ENCODE peak calls at places on chromosomes 11 and 22, in four cellular contexts. O, J, T and N are unnamed samples. For H3K36me3, the result is how much of the 10 kb centered on the place peaks cover.

GRCh38 chr11:2549876-2550605 is 105.2 kb downstream of the KCNQ1 start:
- DNase-seq in O (no peak), J (peak), T (no peak), N (no peak)

GRCh38 chr11:64186205-64187165 is 514 bp downstream of the STIP1 start:
- DNase-seq in O (peak), J (no peak), T (no peak), N (no peak)

GRCh38 chr22:40243891-40244290 is 66.2 kb downstream of the TNRC6B start:
- DNase-seq in O (no peak), J (no peak), T (no peak), N (no peak)

GRCh38 chr22:19891350-19892248 is 36.9 kb upstream of the GNB1L start:
- DNase-seq in O (peak), J (no peak), T (peak), N (peak)

GRCh38 chr11:8672346-8672745 is 10.1 kb downstream of the TRIM66 start:
- DNase-seq in O (no peak), J (no peak), T (no peak), N (no peak)

GRCh38 chr11:74084796-74085541 is 76.1 kb upstream of the UCP3 start:
- DNase-seq in O (no peak), J (no peak), T (no peak), N (no peak)

GRCh38 chr11:65181569-65182257 is at the start of gene CAPN1:
- DNase-seq in O (peak), J (peak), T (peak), N (peak)

GRCh38 chr11:118998388-118998717 is 415 bp downstream of the CENATAC start:
- DNase-seq in O (no peak), J (no peak), T (no peak), N (no peak)

GRCh38 chr11:46254135-46254491 is 23.3 kb upstream of the CREB3L1 start:
- DNase-seq in O (no peak), J (no peak), T (no peak), N (no peak)

GRCh38 chr11:133163463-133164419 is 368.6 kb downstream of the OPCML start:
- DNase-seq in O (no peak), J (no peak), T (no peak), N (no peak)

GRCh38 chr11:111672949-111673348 is 70.7 kb downstream of the SIK2 start:
- DNase-seq in O (no peak), J (no peak), T (no peak), N (no peak)

GRCh38 chr22:24035296-24035695 is 24.2 kb downstream of the CABIN1 start:
- DNase-seq in O (no peak), J (no peak), T (no peak), N (no peak)

GRCh38 chr11:71452354-71453020 is 516 bp upstream of the NADSYN1 start:
- DNase-seq in O (peak), J (peak), T (no peak), N (peak)

GRCh38 chr11:130906616-130907015 is 9.7 kb downstream of the SNX19 start:
- DNase-seq in O (no peak), J (no peak), T (no peak), N (no peak)

GRCh38 chr11:126963115-126963514 is 37.5 kb downstream of the KIRREL3 start:
- DNase-seq in O (no peak), J (no peak), T (no peak), N (no peak)

GRCh38 chr22:39352301-39352867 is 2.6 kb downstream of the SYNGR1 start:
- DNase-seq in O (no peak), J (no peak), T (no peak), N (no peak)

GRCh38 chr22:36998620-36999351 is 20.5 kb downstream of the TST start:
- DNase-seq in O (no peak), J (no peak), T (no peak), N (no peak)

GRCh38 chr22:46587067-46587471 is 33.1 kb upstream of the GRAMD4 start:
- DNase-seq in O (no peak), J (no peak), T (peak), N (no peak)

GRCh38 chr11:27977527-27977926 is 130.4 kb downstream of the KIF18A start:
- DNase-seq in O (no peak), J (no peak), T (no peak), N (no peak)

GRCh38 chr22:37225481-37225880 is 13.2 kb upstream of the SSTR3 start:
- DNase-seq in O (no peak), J (no peak), T (no peak), N (no peak)

GRCh38 chr22:38872831-38873248 is 824 bp upstream of the CBX6 start:
- DNase-seq in O (no peak), J (peak), T (no peak), N (no peak)

GRCh38 chr11:3202759-3203158 is 15.9 kb downstream of the MRGPRG start:
- DNase-seq in O (no peak), J (no peak), T (no peak), N (no peak)

GRCh38 chr22:46881373-46882118 is 119.1 kb downstream of the TBC1D22A start:
- DNase-seq in O (no peak), J (no peak), T (no peak), N (no peak)

GRCh38 chr11:128632151-128632791 is 44.9 kb upstream of the ETS1 start:
- DNase-seq in O (no peak), J (no peak), T (no peak), N (no peak)

GRCh38 chr22:25996669-25997068 is 172.6 kb upstream of the SEZ6L start:
- DNase-seq in O (no peak), J (no peak), T (no peak), N (no peak)

GRCh38 chr11:15742626-15743243 is 613.6 kb downstream of the SOX6 start:
- DNase-seq in O (no peak), J (no peak), T (no peak), N (no peak)

GRCh38 chr11:2393111-2393868 is 7.3 kb upstream of the TSSC4 start:
- DNase-seq in O (no peak), J (no peak), T (peak), N (no peak)

GRCh38 chr11:92226331-92227232 is 2.0 kb downstream of the FAT3 start:
- DNase-seq in O (no peak), J (no peak), T (no peak), N (no peak)

GRCh38 chr11:103923473-103923931 is 112.9 kb upstream of the DDI1 start:
- DNase-seq in O (no peak), J (no peak), T (no peak), N (no peak)

GRCh38 chr11:2794947-2795346 is 90.6 kb downstream of the CDKN1C start:
- DNase-seq in O (no peak), J (peak), T (no peak), N (no peak)

GRCh38 chr22:19497245-19497644 is 17.5 kb downstream of the CDC45 start:
- DNase-seq in O (no peak), J (no peak), T (no peak), N (no peak)

GRCh38 chr22:46373166-46373565 is 37.7 kb downstream of the TRMU start:
- DNase-seq in O (no peak), J (no peak), T (no peak), N (no peak)

GRCh38 chr11:19679952-19680823 is 32.4 kb upstream of the NAV2 start:
- DNase-seq in O (no peak), J (peak), T (no peak), N (no peak)

GRCh38 chr11:102114032-102114431 is 3.8 kb downstream of the YAP1 start:
- DNase-seq in O (no peak), J (no peak), T (no peak), N (no peak)

GRCh38 chr11:120324932-120325810 is at the start of gene TLCD5:
- DNase-seq in O (peak), J (peak), T (peak), N (peak)

DNA sequence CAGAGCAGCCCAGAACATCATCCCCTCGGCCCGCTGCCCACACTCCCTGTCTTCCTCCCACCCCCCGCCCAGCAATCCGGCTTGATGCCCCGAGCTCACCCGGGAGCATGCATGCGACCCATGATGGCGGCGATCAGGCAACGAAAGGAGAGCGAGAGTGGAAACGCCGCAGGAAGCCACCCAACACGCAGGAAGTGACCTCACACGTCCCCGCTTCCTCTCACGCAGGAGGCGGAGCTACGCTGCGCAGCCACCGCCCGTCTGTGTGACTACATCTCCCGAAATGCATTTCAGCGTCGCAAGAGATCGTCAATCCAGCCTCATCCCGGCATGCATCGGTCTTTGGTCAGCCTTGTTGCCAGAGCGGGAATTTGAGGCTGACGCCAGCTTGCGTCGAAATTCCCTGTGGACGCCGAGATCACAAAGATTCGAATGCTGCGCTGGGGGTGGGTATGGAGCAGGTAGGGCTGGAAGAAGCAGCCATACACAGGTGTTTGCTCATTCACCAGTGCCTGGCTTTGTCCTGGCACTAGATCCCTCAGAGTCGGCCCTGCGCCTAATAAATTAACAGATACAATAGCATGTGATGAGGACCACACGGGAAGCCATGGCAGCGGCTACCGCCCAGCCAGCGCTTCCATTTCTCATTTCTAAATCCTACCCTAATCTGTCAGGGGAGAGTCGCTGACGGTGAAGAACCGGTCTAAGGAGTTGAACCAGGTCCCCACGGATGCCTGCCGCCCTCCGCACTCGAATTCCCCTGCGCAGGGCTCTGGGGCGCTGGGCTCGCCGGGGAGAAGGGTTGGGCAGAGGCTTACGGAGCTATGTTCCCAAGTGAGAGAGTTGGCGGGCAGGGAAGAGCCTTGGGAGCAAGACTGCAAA is at the start of gene RPS13:
- DNase-seq in O (peak), J (peak), T (peak), N (peak)
- H3K36me3 ChIP-seq in O (under half), J (under half), T (under half), N (under half)

DNA sequence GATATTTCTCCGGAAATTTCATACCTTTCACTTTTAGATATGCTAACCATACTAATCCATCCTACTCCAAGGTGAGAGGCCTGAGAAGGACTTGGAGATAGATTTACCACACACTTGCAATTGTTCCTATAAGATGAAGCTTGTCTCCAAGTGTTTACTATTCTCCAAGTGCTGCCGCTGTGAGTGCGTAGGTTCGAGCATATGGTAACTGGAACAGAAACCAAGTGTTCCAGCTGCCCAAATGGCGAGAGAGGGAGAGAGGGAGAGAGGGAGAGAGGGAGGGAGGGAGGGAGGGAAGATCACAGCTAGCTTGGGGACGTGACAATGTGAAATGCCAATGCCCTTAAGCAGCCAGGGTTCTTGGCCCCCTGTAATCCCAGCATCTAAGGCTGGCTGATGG is 21.5 kb downstream of the ASCC2 start:
- DNase-seq in O (no peak), J (no peak), T (no peak), N (no peak)
- H3K36me3 ChIP-seq in O (half or more), J (half or more), T (under half), N (half or more)

GRCh38 chr11:124119103-124119502 is 3.9 kb downstream of the VWA5A start:
- DNase-seq in O (no peak), J (no peak), T (no peak), N (no peak)

GRCh38 chr11:124122123-124122522 is 6.9 kb downstream of the VWA5A start:
- DNase-seq in O (no peak), J (no peak), T (no peak), N (no peak)

DNA sequence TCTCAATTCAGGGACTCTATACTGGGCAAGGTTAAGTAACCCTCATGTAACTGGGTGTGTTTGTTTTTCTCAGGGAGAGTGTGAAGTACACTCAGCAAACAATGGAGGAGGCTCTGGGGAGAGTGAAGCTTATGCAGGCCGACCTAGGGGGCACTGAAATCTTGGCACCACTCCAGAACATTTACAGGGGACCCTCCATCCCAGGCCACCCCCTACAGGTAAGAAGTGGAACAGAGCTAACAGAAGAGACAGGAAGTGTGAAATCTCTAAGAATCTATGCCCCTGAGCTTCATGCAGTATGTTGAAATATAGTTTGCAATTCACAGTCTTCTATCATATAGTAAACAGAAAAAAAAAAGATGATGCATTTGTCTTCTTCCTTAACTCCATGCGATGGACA is 8.3 kb downstream of the VWA5A start:
- DNase-seq in O (no peak), J (no peak), T (no peak), N (no peak)
- H3K36me3 ChIP-seq in O (under half), J (half or more), T (under half), N (under half)

GRCh38 chr11:87924125-87924524 is 251.1 kb downstream of the RAB38 start:
- DNase-seq in O (no peak), J (no peak), T (no peak), N (no peak)
- H3K36me3 ChIP-seq in O (under half), J (under half), T (under half), N (under half)

GRCh38 chr22:49567894-49568750 is 259.6 kb downstream of the BRD1 start:
- DNase-seq in O (no peak), J (no peak), T (no peak), N (no peak)

GRCh38 chr22:49564666-49565515 is 262.8 kb downstream of the BRD1 start:
- DNase-seq in O (no peak), J (no peak), T (no peak), N (no peak)

GRCh38 chr22:49565516-49565855 is 262.2 kb downstream of the BRD1 start:
- DNase-seq in O (no peak), J (no peak), T (no peak), N (no peak)

GRCh38 chr22:49566693-49567092 is 261.0 kb downstream of the BRD1 start:
- DNase-seq in O (no peak), J (no peak), T (no peak), N (no peak)

GRCh38 chr22:49566141-49566541 is 261.5 kb downstream of the BRD1 start:
- DNase-seq in O (no peak), J (no peak), T (no peak), N (no peak)
- H3K36me3 ChIP-seq in O (under half), J (under half), T (under half), N (under half)

GRCh38 chr11:117374316-117374715 is 46.7 kb downstream of the CEP164 start:
- DNase-seq in O (no peak), J (no peak), T (no peak), N (no peak)

GRCh38 chr11:117366875-117367274 is 39.2 kb downstream of the CEP164 start:
- DNase-seq in O (no peak), J (no peak), T (no peak), N (no peak)

GRCh38 chr11:117375960-117376359 is 48.3 kb downstream of the CEP164 start:
- DNase-seq in O (no peak), J (no peak), T (no peak), N (no peak)

GRCh38 chr11:117369521-117369920 is 41.9 kb downstream of the CEP164 start:
- DNase-seq in O (no peak), J (no peak), T (no peak), N (no peak)

DNA sequence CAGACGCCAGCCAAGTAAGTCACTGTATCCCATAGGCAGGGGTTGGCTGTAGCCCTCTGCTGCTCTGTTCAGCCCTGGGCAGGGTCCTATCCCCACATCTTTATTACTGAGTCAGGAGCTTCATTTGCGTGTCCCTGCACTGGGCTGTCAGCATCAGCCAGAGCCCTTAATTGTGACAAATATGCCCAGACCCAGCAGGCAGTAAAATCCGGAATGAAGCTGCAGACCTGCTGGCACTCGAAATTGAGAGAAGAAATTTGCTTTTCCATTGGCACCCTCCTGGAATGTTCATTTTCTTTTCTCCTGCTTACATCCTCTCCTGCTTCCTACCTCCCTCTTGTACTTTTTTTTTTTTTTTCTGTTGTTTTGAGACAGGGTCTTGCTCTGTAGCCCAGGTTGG is 43.8 kb downstream of the CEP164 start:
- DNase-seq in O (no peak), J (no peak), T (no peak), N (no peak)
- H3K36me3 ChIP-seq in O (under half), J (half or more), T (under half), N (under half)

GRCh38 chr11:86261328-86261727 is 16.8 kb downstream of the EED start:
- DNase-seq in O (no peak), J (no peak), T (no peak), N (no peak)

GRCh38 chr11:86251285-86251830 is 6.8 kb downstream of the EED start:
- DNase-seq in O (no peak), J (no peak), T (no peak), N (no peak)

GRCh38 chr11:86255896-86256295 is 11.3 kb downstream of the EED start:
- DNase-seq in O (no peak), J (no peak), T (peak), N (no peak)

GRCh38 chr11:86257446-86257845 is 12.9 kb downstream of the EED start:
- DNase-seq in O (no peak), J (no peak), T (no peak), N (no peak)

DNA sequence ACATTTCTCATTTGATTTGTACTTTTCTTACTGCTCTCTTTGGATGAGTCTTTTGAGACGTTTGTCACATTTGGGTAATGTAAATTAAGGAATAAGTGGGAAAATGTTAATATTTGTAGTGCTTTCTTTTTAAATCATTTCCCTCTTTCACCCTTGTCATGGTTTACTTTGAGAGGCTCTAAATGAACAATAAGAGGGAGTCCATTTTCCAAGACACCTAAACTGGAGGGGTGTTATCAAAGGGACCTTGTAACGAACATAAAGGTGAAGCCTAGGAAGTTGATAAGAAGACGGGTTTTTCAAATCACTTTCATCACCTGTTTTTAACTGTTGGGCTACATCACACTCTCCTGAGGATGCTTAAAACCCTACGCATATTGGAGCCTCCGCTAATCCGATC is 12.1 kb downstream of the EED start:
- DNase-seq in O (no peak), J (no peak), T (no peak), N (no peak)
- H3K36me3 ChIP-seq in O (under half), J (half or more), T (under half), N (under half)

GRCh38 chr11:17075506-17075905 is 2.0 kb downstream of the RPS13 start:
- DNase-seq in O (no peak), J (no peak), T (no peak), N (no peak)
- H3K36me3 ChIP-seq in O (under half), J (under half), T (under half), N (under half)

GRCh38 chr11:615453-616319 is at the start of gene IRF7:
- DNase-seq in O (peak), J (peak), T (peak), N (peak)
- H3K36me3 ChIP-seq in O (under half), J (under half), T (under half), N (under half)

DNA sequence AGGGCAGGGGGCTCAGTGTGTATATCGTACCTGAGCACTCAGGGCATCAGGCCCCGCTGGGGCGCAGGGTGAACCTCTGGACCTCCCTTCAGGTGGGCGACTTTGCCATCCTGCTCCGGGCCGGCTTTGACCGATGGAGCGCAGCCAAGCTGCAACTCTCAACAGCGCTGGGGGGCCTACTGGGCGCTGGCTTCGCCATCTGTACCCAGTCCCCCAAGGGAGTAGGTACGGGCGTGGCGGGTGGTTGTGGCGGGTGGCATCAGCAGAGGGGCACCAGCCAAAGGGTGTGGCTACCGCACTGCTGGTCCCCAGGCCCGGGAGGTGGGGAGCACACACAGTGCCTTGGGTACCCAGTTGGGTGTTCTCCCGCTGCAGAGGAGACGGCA is 6.3 kb downstream of the SLC39A13 start:
- DNase-seq in O (no peak), J (no peak), T (no peak), N (no peak)
- H3K36me3 ChIP-seq in O (under half), J (half or more), T (under half), N (under half)